ENCODE peak calls at places on chromosomes 6 and 20, in six cellular contexts. D, V, X, T, E and J are unnamed samples.

GRCh38 chr6:125748534-125749111 is 809 bp upstream of the HEY2 start:
- DNase-seq in D (peak; percentile 10), V (no peak), X (no peak), T (peak; percentile 32), E (peak; percentile 56), J (no peak)

GRCh38 chr6:1770435-1770843 is 160.7 kb downstream of the FOXC1 start:
- DNase-seq in D (peak; percentile 37), V (no peak), X (no peak), T (no peak), E (no peak), J (no peak)

GRCh38 chr20:37345339-37346231 is at the start of gene SRC:
- DNase-seq in D (peak; percentile 60), V (peak; percentile 39), X (peak; percentile 40), T (peak; percentile 43), E (peak; percentile 70), J (peak; percentile 72)

GRCh38 chr6:149851461-149851860 is 12.7 kb downstream of the LRP11 start:
- DNase-seq in D (peak; percentile 78), V (no peak), X (peak; percentile 67), T (no peak), E (peak; percentile 89), J (no peak)

GRCh38 chr20:63153254-63154221 is 62.4 kb downstream of the YTHDF1 start:
- DNase-seq in D (no peak), V (no peak), X (no peak), T (no peak), E (no peak), J (no peak)

GRCh38 chr6:42618105-42618504 is 54.3 kb downstream of the UBR2 start:
- DNase-seq in D (no peak), V (no peak), X (no peak), T (no peak), E (no peak), J (no peak)

GRCh38 chr6:3427740-3428085 is 29.1 kb downstream of the SLC22A23 start:
- DNase-seq in D (no peak), V (no peak), X (no peak), T (no peak), E (no peak), J (no peak)

GRCh38 chr6:72954736-72955135 is 270.6 kb downstream of the KHDC1L start:
- DNase-seq in D (no peak), V (no peak), X (no peak), T (no peak), E (no peak), J (no peak)

GRCh38 chr6:2036084-2037023 is 209.1 kb downstream of the GMDS start:
- DNase-seq in D (no peak), V (no peak), X (no peak), T (no peak), E (no peak), J (no peak)

GRCh38 chr6:35428421-35429149 is 23.6 kb upstream of the FANCE start:
- DNase-seq in D (peak; percentile 24), V (no peak), X (no peak), T (no peak), E (peak; percentile 44), J (no peak)

GRCh38 chr6:15501806-15502450 is 160.9 kb downstream of the DTNBP1 start:
- DNase-seq in D (peak; percentile 81), V (no peak), X (no peak), T (no peak), E (peak; percentile 43), J (no peak)

GRCh38 chr20:40111282-40111681 is 577.8 kb downstream of the MAFB start:
- DNase-seq in D (no peak), V (no peak), X (no peak), T (no peak), E (no peak), J (no peak)

GRCh38 chr6:45743028-45743615 is 272.5 kb downstream of the CLIC5 start:
- DNase-seq in D (no peak), V (no peak), X (no peak), T (no peak), E (peak; percentile 5), J (no peak)

GRCh38 chr6:151239603-151240035 is at the start of gene AKAP12:
- DNase-seq in D (peak; percentile 45), V (peak; percentile 34), X (no peak), T (no peak), E (peak; percentile 80), J (peak; percentile 74)

GRCh38 chr20:45953672-45954071 is 18.3 kb downstream of the ZNF335 start:
- DNase-seq in D (no peak), V (no peak), X (no peak), T (no peak), E (no peak), J (no peak)

GRCh38 chr6:12753034-12753433 is 36.5 kb downstream of the PHACTR1 start:
- DNase-seq in D (no peak), V (no peak), X (no peak), T (no peak), E (no peak), J (no peak)

GRCh38 chr6:34680802-34681515 is 15.6 kb downstream of the ILRUN start:
- DNase-seq in D (peak; percentile 59), V (no peak), X (no peak), T (no peak), E (peak; percentile 63), J (no peak)

GRCh38 chr6:151502499-151502898 is 8.7 kb downstream of the CCDC170 start:
- DNase-seq in D (peak; percentile 56), V (no peak), X (no peak), T (no peak), E (peak; percentile 50), J (no peak)

GRCh38 chr6:143290206-143290605 is 160.3 kb downstream of the ADAT2 start:
- DNase-seq in D (no peak), V (no peak), X (no peak), T (no peak), E (no peak), J (no peak)

GRCh38 chr6:151763938-151764680 is 43.4 kb upstream of the ESR1 start:
- DNase-seq in D (peak; percentile 73), V (peak; percentile 83), X (peak; percentile 89), T (peak; percentile 68), E (peak; percentile 66), J (peak; percentile 98)

GRCh38 chr6:56807992-56808342 is 146.9 kb upstream of the BEND6 start:
- DNase-seq in D (peak; percentile 81), V (no peak), X (no peak), T (no peak), E (peak; percentile 61), J (no peak)

GRCh38 chr6:135534773-135535380 is 37.3 kb upstream of the AHI1 start:
- DNase-seq in D (peak; percentile 50), V (no peak), X (peak; percentile 15), T (no peak), E (peak; percentile 22), J (no peak)

GRCh38 chr6:37048851-37049734 is 43.6 kb downstream of the FGD2 start:
- DNase-seq in D (peak; percentile 95), V (no peak), X (peak; percentile 75), T (no peak), E (peak; percentile 90), J (no peak)

GRCh38 chr20:41047975-41048305 is 19.3 kb downstream of the TOP1 start:
- DNase-seq in D (no peak), V (no peak), X (no peak), T (no peak), E (peak; percentile 63), J (no peak)

DNA sequence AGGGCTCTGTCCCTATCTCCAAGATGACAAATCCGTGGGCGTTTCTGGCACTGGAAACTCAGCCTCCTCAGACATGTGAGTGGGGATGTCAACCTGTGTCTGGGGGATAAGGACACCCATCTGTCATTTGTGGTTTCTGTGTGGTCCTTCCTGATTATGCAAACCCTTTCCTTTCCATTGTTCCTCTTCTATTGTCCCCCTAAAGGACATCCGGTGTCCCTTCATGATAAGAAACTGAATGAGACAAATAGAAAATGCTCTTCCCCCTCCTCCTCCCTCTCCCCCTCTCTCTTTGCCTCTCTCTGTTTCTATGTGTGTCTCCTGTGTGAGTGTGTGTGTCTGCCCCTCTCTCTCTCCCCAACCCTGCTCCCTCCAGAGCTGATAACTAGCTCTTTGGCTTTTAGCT is 11.5 kb upstream of the GLP1R start:
- DNase-seq in D (no peak), V (no peak), X (no peak), T (no peak), E (no peak), J (no peak)
- H4K8ac ChIP-seq in D (no peak overlapping the region), V (no peak overlapping the region), X (no peak overlapping the region), T (no peak overlapping the region), E (no peak overlapping the region), J (no peak overlapping the region)

DNA sequence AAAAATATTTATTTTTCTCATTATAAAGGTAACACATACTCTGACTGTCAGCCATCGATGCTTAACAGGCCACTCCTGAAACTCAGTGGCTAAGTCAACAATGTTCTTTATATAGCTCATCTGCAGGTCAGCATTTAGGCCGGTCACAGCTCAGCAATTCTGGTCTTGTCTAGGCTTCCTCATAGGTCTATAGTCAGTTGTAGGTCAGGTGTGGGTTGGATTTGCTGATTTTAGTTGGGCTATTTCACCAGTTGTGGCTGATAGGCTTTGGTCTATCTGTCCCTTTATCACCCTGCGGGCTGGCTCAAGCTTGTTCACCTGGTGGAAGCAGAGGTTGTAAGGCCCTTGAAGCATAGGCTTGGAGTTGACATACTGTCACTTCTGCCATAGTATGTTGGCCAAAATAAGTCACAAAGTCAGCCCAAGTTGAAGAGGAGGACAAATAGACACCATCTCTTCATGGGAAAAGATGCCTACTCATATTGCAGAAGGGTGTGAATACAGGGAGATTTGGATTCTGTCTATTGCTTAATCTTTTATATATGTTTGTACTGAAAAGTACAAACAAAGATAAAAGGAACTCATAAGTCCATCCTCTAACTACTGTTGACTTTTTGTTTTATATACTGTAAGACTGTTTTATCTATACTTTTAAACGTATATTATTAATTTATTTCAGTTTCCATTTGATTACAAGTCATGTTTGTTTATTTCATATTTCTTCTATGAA is 75.0 kb downstream of the BCKDHB start:
- DNase-seq in D (no peak), V (no peak), X (no peak), T (no peak), E (no peak), J (no peak)
- H4K91ac ChIP-seq in D (peak overlapping the region; percentile 84), V (no peak overlapping the region), X (no peak overlapping the region), T (no peak overlapping the region), E (peak overlapping the region; percentile 66), J (no peak overlapping the region)

GRCh38 chr20:47356220-47356525 is 326 bp downstream of the ZMYND8 start:
- DNase-seq in D (no peak), V (no peak), X (no peak), T (no peak), E (no peak), J (no peak)
- H4K8ac ChIP-seq in D (peak overlapping the region; percentile 99), V (no peak overlapping the region), X (peak overlapping the region; percentile 67), T (no peak overlapping the region), E (peak overlapping the region; percentile 93), J (no peak overlapping the region)

GRCh38 chr6:110595112-110595511 is 118.7 kb upstream of the SLC22A16 start:
- DNase-seq in D (no peak), V (no peak), X (no peak), T (no peak), E (no peak), J (no peak)
- H4K91ac ChIP-seq in D (no peak overlapping the region), V (no peak overlapping the region), X (no peak overlapping the region), T (no peak overlapping the region), E (no peak overlapping the region), J (no peak overlapping the region)

GRCh38 chr20:24437322-24438090 is 31.9 kb upstream of the SYNDIG1 start:
- DNase-seq in D (no peak), V (no peak), X (no peak), T (no peak), E (no peak), J (no peak)

GRCh38 chr20:24431650-24432049 is 37.8 kb upstream of the SYNDIG1 start:
- DNase-seq in D (no peak), V (no peak), X (no peak), T (no peak), E (no peak), J (no peak)

GRCh38 chr20:24432057-24432456 is 37.4 kb upstream of the SYNDIG1 start:
- DNase-seq in D (no peak), V (no peak), X (no peak), T (no peak), E (no peak), J (peak; percentile 58)
- H4K8ac ChIP-seq in D (no peak overlapping the region), V (no peak overlapping the region), X (no peak overlapping the region), T (no peak overlapping the region), E (no peak overlapping the region), J (no peak overlapping the region)